ENCODE peak calls at places on chromosomes 1 and 21, in seven cellular contexts. T is caudate nucleus; V is GM12865; W is non-pigmented ciliary epithelial cell; B is NCI-H1694; X is stimulated activated naive CD8-positive, alpha-beta T cell treated with anti-CD3 and anti-CD28 coated beads, Interleukin-15, Interleukin-2, amounts not matched to agents 100 U/mL and 50 U/mL, for 24 hours; Q is NCI-H460. Z is an unnamed sample.

GRCh38 chr1:226738995-226739695 is at the start of gene ITPKB:
- DNase-seq in X (peak), V (peak), W (peak), Q (no peak), T (peak), B (no peak), Z (no peak)

GRCh38 chr1:235858784-235859183 is 7.9 kb downstream of the LYST start:
- DNase-seq in Q (no peak), W (no peak), T (no peak), B (no peak), V (no peak), X (no peak), Z (no peak)

GRCh38 chr1:240309804-240310203 is 218.1 kb downstream of the FMN2 start:
- DNase-seq in X (no peak), Q (no peak), W (no peak), T (no peak), B (no peak), V (no peak), Z (no peak)

GRCh38 chr1:39159224-39160036 is 45.1 kb upstream of the MACF1 start:
- DNase-seq in X (no peak), Q (no peak), B (no peak), V (no peak), W (no peak), T (peak), Z (no peak)

GRCh38 chr1:225440380-225440957 is 12.6 kb upstream of the LBR start:
- DNase-seq in B (no peak), T (no peak), V (no peak), Q (no peak), X (no peak), W (no peak), Z (no peak)

GRCh38 chr21:44726803-44727202 is 15.4 kb upstream of the TSPEAR start:
- DNase-seq in T (no peak), V (no peak), W (no peak), Q (no peak), X (no peak), B (no peak), Z (no peak)

GRCh38 chr1:100438789-100439188 is 86.5 kb downstream of the CDC14A start:
- DNase-seq in B (no peak), T (no peak), X (no peak), W (no peak), V (no peak), Q (no peak), Z (no peak)

GRCh38 chr1:33349081-33349759 is 28.3 kb upstream of the A3GALT2 start:
- DNase-seq in B (no peak), T (no peak), X (peak), Q (peak), V (peak), W (no peak), Z (peak)

GRCh38 chr1:94408104-94408503 is 10.1 kb upstream of the ABCD3 start:
- DNase-seq in B (no peak), X (no peak), V (no peak), T (no peak), Q (no peak), W (no peak), Z (no peak)

GRCh38 chr1:100443739-100444571 is 91.6 kb downstream of the CDC14A start:
- DNase-seq in V (peak), T (no peak), Q (no peak), W (peak), X (peak), B (no peak), Z (no peak)

GRCh38 chr1:214402583-214403216 is 121.7 kb downstream of the SMYD2 start:
- DNase-seq in T (no peak), B (no peak), V (no peak), Q (no peak), W (no peak), X (no peak), Z (no peak)

GRCh38 chr1:173554089-173554488 is 48.8 kb downstream of the SLC9C2 start:
- DNase-seq in B (no peak), X (no peak), T (no peak), W (no peak), Q (no peak), V (no peak), Z (no peak)

GRCh38 chr21:43864313-43864805 is 664 bp upstream of the AGPAT3 start:
- DNase-seq in V (peak), T (no peak), X (peak), W (no peak), B (no peak), Q (peak), Z (peak)

GRCh38 chr21:42706765-42707164 is 53.3 kb downstream of the PDE9A start:
- DNase-seq in V (no peak), T (no peak), Q (no peak), W (no peak), B (no peak), X (no peak), Z (no peak)

GRCh38 chr1:14366361-14367018 is 232.0 kb upstream of the KAZN start:
- DNase-seq in X (no peak), V (no peak), B (peak), T (no peak), Q (no peak), W (no peak), Z (no peak)

GRCh38 chr1:175717610-175718195 is 25.7 kb downstream of the TNR start:
- DNase-seq in X (no peak), T (no peak), Q (no peak), V (peak), B (peak), W (no peak), Z (no peak)

GRCh38 chr1:155858805-155859233 is 548 bp upstream of the SYT11 start:
- DNase-seq in X (peak), V (peak), B (no peak), Q (no peak), W (no peak), T (no peak), Z (no peak)

GRCh38 chr1:219763321-219763720 is 150.4 kb upstream of the ZC3H11B start:
- DNase-seq in B (no peak), Q (no peak), V (no peak), X (no peak), T (no peak), W (no peak), Z (no peak)

Z was measured in NCI-H1105.